ENCODE peak calls at places on chromosomes 12 and 14, in five cellular contexts. One of them, this sample, is unnamed.

GRCh38 chr14:72619881-72620280 is 274.0 kb downstream of the DPF3 start:
- DNase-seq in fibroblast of mammary gland: no peak
- DNase-seq in OCI-LY7: no peak
- DNase-seq in stomach: no peak
- DNase-seq in fibroblast of villous mesenchyme: no peak
- DNase-seq in this sample: no peak

GRCh38 chr12:91940826-91941225 is 204.8 kb downstream of the BTG1 start:
- DNase-seq in fibroblast of mammary gland: no peak
- DNase-seq in fibroblast of villous mesenchyme: peak
- DNase-seq in OCI-LY7: no peak
- DNase-seq in stomach: no peak
- DNase-seq in this sample: no peak

GRCh38 chr14:69879175-69880047 is at the start of gene SMOC1:
- DNase-seq in fibroblast of mammary gland: peak
- DNase-seq in fibroblast of villous mesenchyme: no peak
- DNase-seq in OCI-LY7: no peak
- DNase-seq in stomach: peak
- DNase-seq in this sample: peak

GRCh38 chr14:65791551-65791981 is 379.0 kb downstream of the FUT8 start:
- DNase-seq in fibroblast of villous mesenchyme: no peak
- DNase-seq in stomach: no peak
- DNase-seq in fibroblast of mammary gland: peak
- DNase-seq in OCI-LY7: no peak
- DNase-seq in this sample: peak

GRCh38 chr12:3661028-3661427 is 91.9 kb downstream of the CRACR2A start:
- DNase-seq in fibroblast of mammary gland: no peak
- DNase-seq in stomach: no peak
- DNase-seq in OCI-LY7: no peak
- DNase-seq in fibroblast of villous mesenchyme: no peak
- DNase-seq in this sample: no peak

GRCh38 chr14:23829736-23830474 is 123.7 kb upstream of the DHRS4 start:
- DNase-seq in fibroblast of villous mesenchyme: peak
- DNase-seq in OCI-LY7: no peak
- DNase-seq in fibroblast of mammary gland: peak
- DNase-seq in stomach: peak
- DNase-seq in this sample: peak

GRCh38 chr12:121365416-121366062 is 13.3 kb upstream of the ANAPC5 start:
- DNase-seq in stomach: no peak
- DNase-seq in OCI-LY7: no peak
- DNase-seq in fibroblast of mammary gland: no peak
- DNase-seq in fibroblast of villous mesenchyme: no peak
- DNase-seq in this sample: no peak

GRCh38 chr12:19759229-19759628 is 319.9 kb downstream of the AEBP2 start:
- DNase-seq in OCI-LY7: no peak
- DNase-seq in stomach: no peak
- DNase-seq in fibroblast of mammary gland: peak
- DNase-seq in fibroblast of villous mesenchyme: peak
- DNase-seq in this sample: peak

GRCh38 chr12:102740157-102741032 is 176.6 kb downstream of the PAH start:
- DNase-seq in fibroblast of mammary gland: peak
- DNase-seq in OCI-LY7: peak
- DNase-seq in stomach: no peak
- DNase-seq in fibroblast of villous mesenchyme: peak
- DNase-seq in this sample: peak

GRCh38 chr12:52324068-52324444 is 2.9 kb upstream of the KRT83 start:
- DNase-seq in stomach: no peak
- DNase-seq in OCI-LY7: no peak
- DNase-seq in fibroblast of mammary gland: no peak
- DNase-seq in fibroblast of villous mesenchyme: no peak
- DNase-seq in this sample: no peak

GRCh38 chr14:32232481-32232880 is 29.4 kb upstream of the RNU6-8 start:
- DNase-seq in OCI-LY7: no peak
- DNase-seq in fibroblast of villous mesenchyme: no peak
- DNase-seq in fibroblast of mammary gland: no peak
- DNase-seq in stomach: no peak
- DNase-seq in this sample: no peak

GRCh38 chr14:105974902-105975301 is 448.5 kb downstream of the TMEM121 start:
- DNase-seq in OCI-LY7: no peak
- DNase-seq in stomach: no peak
- DNase-seq in fibroblast of mammary gland: no peak
- DNase-seq in fibroblast of villous mesenchyme: no peak
- DNase-seq in this sample: no peak

GRCh38 chr12:103799504-103800251 is 41.4 kb downstream of the NT5DC3 start:
- DNase-seq in fibroblast of mammary gland: peak
- DNase-seq in OCI-LY7: no peak
- DNase-seq in fibroblast of villous mesenchyme: peak
- DNase-seq in stomach: no peak
- DNase-seq in this sample: peak

GRCh38 chr12:6370576-6370935 is 4.8 kb downstream of the SCNN1A start:
- DNase-seq in OCI-LY7: no peak
- DNase-seq in fibroblast of villous mesenchyme: no peak
- DNase-seq in fibroblast of mammary gland: no peak
- DNase-seq in stomach: no peak
- DNase-seq in this sample: peak

GRCh38 chr14:89746654-89747053 is 207.9 kb downstream of the EFCAB11 start:
- DNase-seq in fibroblast of mammary gland: no peak
- DNase-seq in OCI-LY7: no peak
- DNase-seq in stomach: no peak
- DNase-seq in fibroblast of villous mesenchyme: no peak
- DNase-seq in this sample: no peak

GRCh38 chr14:91477388-91477787 is 32.7 kb downstream of the PPP4R3A start:
- DNase-seq in stomach: no peak
- DNase-seq in fibroblast of mammary gland: no peak
- DNase-seq in fibroblast of villous mesenchyme: no peak
- DNase-seq in OCI-LY7: no peak
- DNase-seq in this sample: no peak

GRCh38 chr12:14714437-14714836 is 18.0 kb upstream of the GUCY2C start:
- DNase-seq in OCI-LY7: no peak
- DNase-seq in fibroblast of villous mesenchyme: no peak
- DNase-seq in stomach: no peak
- DNase-seq in fibroblast of mammary gland: no peak
- DNase-seq in this sample: no peak

GRCh38 chr12:45121224-45121623 is 70.3 kb upstream of the DBX2 start:
- DNase-seq in stomach: no peak
- DNase-seq in fibroblast of villous mesenchyme: no peak
- DNase-seq in OCI-LY7: peak
- DNase-seq in fibroblast of mammary gland: no peak
- DNase-seq in this sample: no peak

GRCh38 chr12:6945613-6946012 is 1.8 kb downstream of the C12orf57 start:
- DNase-seq in fibroblast of mammary gland: no peak
- DNase-seq in stomach: no peak
- DNase-seq in fibroblast of villous mesenchyme: no peak
- DNase-seq in OCI-LY7: peak
- DNase-seq in this sample: no peak

GRCh38 chr12:122891661-122892525 is 4.0 kb downstream of the VPS37B start:
- DNase-seq in stomach: no peak
- DNase-seq in fibroblast of villous mesenchyme: peak
- DNase-seq in fibroblast of mammary gland: peak
- DNase-seq in OCI-LY7: no peak
- DNase-seq in this sample: peak

GRCh38 chr12:72832024-72832423 is 559.9 kb downstream of the TRHDE start:
- DNase-seq in stomach: no peak
- DNase-seq in fibroblast of mammary gland: no peak
- DNase-seq in fibroblast of villous mesenchyme: no peak
- DNase-seq in OCI-LY7: no peak
- DNase-seq in this sample: no peak

GRCh38 chr12:31874961-31875608 is 84.1 kb upstream of the RESF1 start:
- DNase-seq in fibroblast of villous mesenchyme: peak
- DNase-seq in fibroblast of mammary gland: peak
- DNase-seq in stomach: peak
- DNase-seq in OCI-LY7: peak
- DNase-seq in this sample: peak

GRCh38 chr14:74619672-74620131 is 7.7 kb upstream of the LTBP2 start:
- DNase-seq in OCI-LY7: no peak
- DNase-seq in fibroblast of villous mesenchyme: peak
- DNase-seq in stomach: peak
- DNase-seq in fibroblast of mammary gland: peak
- DNase-seq in this sample: peak

GRCh38 chr12:24739094-24739779 is 209.7 kb downstream of the BCAT1 start:
- DNase-seq in stomach: no peak
- DNase-seq in fibroblast of mammary gland: no peak
- DNase-seq in fibroblast of villous mesenchyme: no peak
- DNase-seq in OCI-LY7: no peak
- DNase-seq in this sample: no peak

GRCh38 chr12:123780956-123781355 is 18.9 kb downstream of the DNAH10 start:
- DNase-seq in fibroblast of mammary gland: no peak
- DNase-seq in stomach: no peak
- DNase-seq in fibroblast of villous mesenchyme: no peak
- DNase-seq in OCI-LY7: no peak
- DNase-seq in this sample: no peak

GRCh38 chr14:61574514-61574807 is 120.9 kb upstream of the HIF1A start:
- DNase-seq in fibroblast of mammary gland: peak
- DNase-seq in OCI-LY7: no peak
- DNase-seq in stomach: no peak
- DNase-seq in fibroblast of villous mesenchyme: no peak
- DNase-seq in this sample: no peak

GRCh38 chr14:22002860-22003284 is 329.3 kb upstream of the OR4E1 start:
- DNase-seq in OCI-LY7: peak
- DNase-seq in stomach: no peak
- DNase-seq in fibroblast of villous mesenchyme: no peak
- DNase-seq in fibroblast of mammary gland: no peak
- DNase-seq in this sample: no peak

GRCh38 chr12:6942331-6942665 is 1.3 kb upstream of the RNU7-1 start:
- DNase-seq in stomach: no peak
- DNase-seq in fibroblast of mammary gland: no peak
- DNase-seq in fibroblast of villous mesenchyme: no peak
- DNase-seq in OCI-LY7: no peak
- DNase-seq in this sample: no peak

GRCh38 chr14:33062881-33063280 is 124.2 kb downstream of the NPAS3 start:
- DNase-seq in OCI-LY7: no peak
- DNase-seq in fibroblast of villous mesenchyme: peak
- DNase-seq in fibroblast of mammary gland: peak
- DNase-seq in stomach: no peak
- DNase-seq in this sample: no peak

GRCh38 chr12:24075650-24076049 is 126.2 kb upstream of the SOX5 start:
- DNase-seq in stomach: no peak
- DNase-seq in fibroblast of mammary gland: no peak
- DNase-seq in fibroblast of villous mesenchyme: no peak
- DNase-seq in OCI-LY7: no peak
- DNase-seq in this sample: peak

GRCh38 chr14:54728700-54729527 is 162.0 kb downstream of the SAMD4A start:
- DNase-seq in fibroblast of mammary gland: peak
- DNase-seq in stomach: no peak
- DNase-seq in OCI-LY7: no peak
- DNase-seq in fibroblast of villous mesenchyme: peak
- DNase-seq in this sample: peak

GRCh38 chr14:37678916-37679315 is 83.5 kb downstream of the TTC6 start:
- DNase-seq in OCI-LY7: no peak
- DNase-seq in fibroblast of mammary gland: no peak
- DNase-seq in fibroblast of villous mesenchyme: peak
- DNase-seq in stomach: no peak
- DNase-seq in this sample: peak

GRCh38 chr12:129161511-129161910 is 308.2 kb downstream of the GLT1D1 start:
- DNase-seq in fibroblast of villous mesenchyme: no peak
- DNase-seq in OCI-LY7: no peak
- DNase-seq in fibroblast of mammary gland: no peak
- DNase-seq in stomach: no peak
- DNase-seq in this sample: no peak

GRCh38 chr12:129163461-129163860 is 310.2 kb downstream of the GLT1D1 start:
- DNase-seq in fibroblast of villous mesenchyme: no peak
- DNase-seq in stomach: no peak
- DNase-seq in fibroblast of mammary gland: no peak
- DNase-seq in OCI-LY7: no peak
- DNase-seq in this sample: no peak

GRCh38 chr12:129160282-129160681 is 307.0 kb downstream of the GLT1D1 start:
- DNase-seq in OCI-LY7: no peak
- DNase-seq in stomach: no peak
- DNase-seq in fibroblast of villous mesenchyme: no peak
- DNase-seq in fibroblast of mammary gland: no peak
- DNase-seq in this sample: no peak

GRCh38 chr12:129163861-129164260 is 310.6 kb downstream of the GLT1D1 start:
- DNase-seq in fibroblast of villous mesenchyme: no peak
- DNase-seq in stomach: no peak
- DNase-seq in OCI-LY7: no peak
- DNase-seq in fibroblast of mammary gland: no peak
- DNase-seq in this sample: no peak

DNA sequence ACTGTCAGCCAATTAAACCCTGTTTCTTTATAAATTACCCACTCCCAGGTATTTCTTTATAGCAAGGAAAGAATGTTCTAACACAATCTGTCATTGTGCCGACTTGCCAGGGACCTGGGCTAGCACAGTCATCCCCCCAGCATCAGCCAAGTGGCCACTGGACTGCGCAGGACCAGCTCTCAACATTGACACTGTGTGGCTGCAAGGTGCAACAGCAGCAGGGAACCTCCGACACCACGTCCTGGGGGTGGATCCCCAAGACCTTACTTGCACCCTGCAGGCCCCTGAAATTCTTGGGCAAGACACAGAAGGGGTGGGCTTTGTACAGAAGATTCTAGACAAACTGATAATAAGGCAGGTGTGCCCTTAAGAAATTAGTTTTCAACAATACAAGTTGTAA is 309.5 kb downstream of the GLT1D1 start:
- DNase-seq in OCI-LY7: no peak
- DNase-seq in fibroblast of villous mesenchyme: no peak
- DNase-seq in stomach: no peak
- DNase-seq in fibroblast of mammary gland: no peak
- DNase-seq in this sample: no peak
- TF ChIP-seq CTCF in OCI-LY7: peak
- TF ChIP-seq CTCF in fibroblast of villous mesenchyme: no peak
- TF ChIP-seq CTCF in stomach: no peak
- TF ChIP-seq CTCF in fibroblast of mammary gland: no peak
- TF ChIP-seq CTCF in this sample: no peak

DNA sequence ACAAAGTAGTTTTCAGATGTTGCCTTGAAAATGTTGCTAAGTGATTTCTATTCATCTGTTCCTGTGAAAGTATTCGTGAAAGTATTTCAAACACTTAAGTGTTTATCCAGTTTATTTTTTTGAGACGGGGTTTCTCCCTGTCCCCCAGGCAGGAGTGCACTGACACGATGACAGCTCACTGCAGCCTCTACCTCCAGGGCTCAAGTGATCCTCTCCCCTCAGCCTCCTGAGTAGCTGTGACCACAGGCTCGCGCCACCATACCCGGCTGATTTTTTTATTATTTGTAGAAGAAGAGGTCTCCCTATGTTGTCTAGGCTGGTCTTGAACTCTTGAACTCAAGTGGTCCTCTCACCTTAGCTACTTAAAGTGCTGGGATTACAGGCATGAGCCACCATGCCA is 1.7 kb downstream of the ZDHHC17 start:
- DNase-seq in fibroblast of villous mesenchyme: no peak
- DNase-seq in OCI-LY7: no peak
- DNase-seq in fibroblast of mammary gland: no peak
- DNase-seq in stomach: no peak
- DNase-seq in this sample: peak
- H3K4me3 ChIP-seq in fibroblast of villous mesenchyme: peak
- H3K4me3 ChIP-seq in OCI-LY7: peak
- H3K4me3 ChIP-seq in fibroblast of mammary gland: peak
- H3K4me3 ChIP-seq in stomach: no peak
- H3K4me3 ChIP-seq in this sample: no peak

GRCh38 chr12:64883264-64884163 is 59.1 kb downstream of the TBC1D30 start:
- DNase-seq in OCI-LY7: no peak
- DNase-seq in fibroblast of villous mesenchyme: no peak
- DNase-seq in fibroblast of mammary gland: no peak
- DNase-seq in stomach: no peak
- DNase-seq in this sample: no peak
- TF ChIP-seq CTCF in OCI-LY7: no peak
- TF ChIP-seq CTCF in fibroblast of villous mesenchyme: peak
- TF ChIP-seq CTCF in fibroblast of mammary gland: peak
- TF ChIP-seq CTCF in stomach: no peak
- TF ChIP-seq CTCF in this sample: peak

GRCh38 chr12:212799-213526 is 994 bp downstream of the SLC6A12 start:
- DNase-seq in stomach: peak
- DNase-seq in OCI-LY7: no peak
- DNase-seq in fibroblast of villous mesenchyme: peak
- DNase-seq in fibroblast of mammary gland: no peak
- DNase-seq in this sample: peak
- H3K4me3 ChIP-seq in stomach: no peak
- H3K4me3 ChIP-seq in OCI-LY7: no peak
- H3K4me3 ChIP-seq in fibroblast of villous mesenchyme: no peak
- H3K4me3 ChIP-seq in fibroblast of mammary gland: no peak
- H3K4me3 ChIP-seq in this sample: no peak